ENCODE peak calls at places on chromosomes 1 and 21, in nine cellular contexts. I is K562, Y is fibroblast of lung, C is HCT116, S is neural progenitor cell, K is neuronal stem cell, E is mammary epithelial cell, O is endodermal cell, D is H9. L is an unnamed sample. For H3K4me1, the result is how much of the 10 kb centered on the place peaks cover.

GRCh38 chr1:224430511-224431113 is 4.0 kb downstream of the WDR26 start:
- DNase-seq in S (no peak), D (no peak), K (no peak), E (peak), I (peak), O (no peak), Y (peak), C (no peak), L (peak)

GRCh38 chr1:43367026-43367903 is 546 bp downstream of the ELOVL1 start:
- DNase-seq in S (peak), E (peak), K (no peak), Y (peak), I (peak), O (no peak), C (peak), D (no peak), L (peak)

GRCh38 chr1:117633423-117633822 is 27.6 kb downstream of the TENT5C start:
- DNase-seq in O (no peak), D (no peak), S (no peak), E (no peak), C (no peak), I (no peak), Y (no peak), K (no peak), L (peak)

GRCh38 chr21:17789660-17790059 is 29.5 kb downstream of the C21orf91 start:
- DNase-seq in D (no peak), Y (no peak), C (no peak), K (no peak), S (no peak), O (no peak), I (no peak), E (no peak), L (peak)

GRCh38 chr1:236089046-236089773 is 24.3 kb upstream of the NID1 start:
- DNase-seq in S (no peak), E (peak), I (no peak), K (no peak), Y (peak), O (no peak), D (no peak), C (no peak), L (no peak)

GRCh38 chr1:98086796-98087195 is 166.0 kb upstream of the DPYD start:
- DNase-seq in S (peak), K (peak), Y (peak), D (peak), I (no peak), C (peak), E (peak), O (peak), L (no peak)

GRCh38 chr1:235131961-235132360 is 3.3 kb upstream of the TOMM20 start:
- DNase-seq in O (no peak), D (no peak), I (no peak), K (no peak), Y (no peak), S (no peak), C (no peak), E (no peak), L (no peak)

GRCh38 chr1:244311784-244312532 is 139.8 kb downstream of the ADSS2 start:
- DNase-seq in C (no peak), K (no peak), E (no peak), D (no peak), Y (no peak), O (no peak), S (no peak), I (no peak), L (no peak)

GRCh38 chr1:169348356-169349036 is 19.1 kb downstream of the NME7 start:
- DNase-seq in I (peak), K (peak), O (no peak), E (peak), Y (peak), D (no peak), S (peak), C (peak), L (peak)

GRCh38 chr1:214432247-214432646 is 119.2 kb downstream of the PTPN14 start:
- DNase-seq in O (no peak), S (no peak), D (no peak), K (no peak), E (no peak), I (no peak), Y (no peak), C (no peak), L (no peak)

GRCh38 chr1:22114083-22115012 is 28.5 kb downstream of the WNT4 start:
- DNase-seq in Y (peak), I (no peak), D (peak), K (peak), O (peak), S (peak), C (no peak), E (no peak), L (no peak)

GRCh38 chr21:39660596-39660995 is 47.9 kb downstream of the B3GALT5 start:
- DNase-seq in Y (peak), E (peak), D (no peak), K (no peak), O (peak), S (peak), C (no peak), I (no peak), L (no peak)

GRCh38 chr1:106957795-106958194 is 98.7 kb upstream of the PRMT6 start:
- DNase-seq in E (no peak), S (no peak), K (no peak), C (no peak), Y (no peak), O (no peak), I (no peak), D (no peak), L (no peak)

GRCh38 chr1:32125313-32125712 is 17.5 kb downstream of the KPNA6 start:
- DNase-seq in K (no peak), I (no peak), O (no peak), Y (no peak), C (no peak), D (no peak), E (no peak), S (no peak), L (no peak)

GRCh38 chr1:176466514-176466913 is 3.5 kb downstream of the PAPPA2 start:
- DNase-seq in O (peak), E (peak), I (peak), C (no peak), D (peak), S (peak), K (no peak), Y (no peak), L (no peak)

GRCh38 chr21:43609501-43610340 is 49.6 kb downstream of the HSF2BP start:
- DNase-seq in K (no peak), C (no peak), E (peak), Y (peak), I (peak), D (no peak), S (no peak), O (no peak), L (no peak)

GRCh38 chr21:45836268-45836655 is 145.3 kb upstream of the COL6A1 start:
- DNase-seq in I (no peak), D (peak), S (no peak), Y (peak), C (no peak), E (no peak), K (no peak), O (peak), L (no peak)

GRCh38 chr1:16459503-16459902 is 19.0 kb downstream of the NECAP2 start:
- DNase-seq in C (no peak), O (no peak), S (no peak), Y (no peak), I (no peak), E (no peak), K (no peak), D (no peak), L (no peak)

GRCh38 chr1:110756506-110756905 is 81.8 kb upstream of the KCNA3 start:
- DNase-seq in K (no peak), C (no peak), E (no peak), Y (no peak), I (no peak), S (no peak), O (no peak), D (no peak), L (no peak)

GRCh38 chr1:72282271-72282656 is at the start of gene NEGR1:
- DNase-seq in Y (peak), C (no peak), S (peak), E (peak), D (peak), K (peak), I (no peak), O (peak), L (no peak)

GRCh38 chr1:24382165-24382577 is 31.4 kb downstream of the STPG1 start:
- DNase-seq in O (no peak), D (no peak), E (peak), I (no peak), S (no peak), K (no peak), Y (no peak), C (no peak), L (no peak)

GRCh38 chr1:171819946-171820345 is 21.4 kb upstream of the DNM3 start:
- DNase-seq in E (no peak), Y (no peak), O (no peak), C (no peak), D (no peak), I (no peak), S (no peak), K (no peak), L (no peak)

GRCh38 chr1:87072904-87073303 is 158.5 kb downstream of the HS2ST1 start:
- DNase-seq in K (no peak), Y (no peak), O (no peak), D (no peak), I (no peak), C (no peak), S (no peak), E (no peak), L (no peak)

GRCh38 chr1:245765241-245766000 is 610.6 kb downstream of the KIF26B start:
- DNase-seq in Y (peak), D (no peak), E (peak), I (no peak), K (no peak), C (no peak), O (no peak), S (no peak), L (no peak)

GRCh38 chr1:79235221-79236002 is 228.9 kb upstream of the ADGRL4 start:
- DNase-seq in O (no peak), C (no peak), S (peak), I (no peak), D (no peak), Y (peak), K (peak), E (peak), L (no peak)

GRCh38 chr1:46490603-46491499 is 1.2 kb downstream of the DMBX1 start:
- DNase-seq in D (no peak), O (peak), C (no peak), S (peak), K (no peak), E (peak), I (no peak), Y (peak), L (no peak)

GRCh38 chr1:6002714-6003501 is 10.7 kb upstream of the NPHP4 start:
- DNase-seq in Y (no peak), S (no peak), O (peak), D (no peak), K (no peak), E (no peak), C (no peak), I (no peak), L (no peak)

GRCh38 chr1:62209931-62210595 is 15.4 kb downstream of the L1TD1 start:
- DNase-seq in Y (no peak), O (peak), K (no peak), S (no peak), E (peak), D (no peak), C (no peak), I (no peak), L (no peak)

GRCh38 chr1:41473738-41474362 is 10.6 kb downstream of the EDN2 start:
- DNase-seq in E (peak), O (no peak), S (no peak), K (no peak), Y (no peak), I (no peak), C (no peak), D (no peak), L (no peak)

GRCh38 chr1:231663211-231663792 is 36.7 kb downstream of the DISC1 start:
- DNase-seq in C (no peak), E (no peak), O (no peak), S (no peak), Y (no peak), K (no peak), I (no peak), D (no peak), L (no peak)

GRCh38 chr21:27369962-27370578 is 403.2 kb upstream of the ADAMTS5 start:
- DNase-seq in Y (no peak), O (no peak), S (no peak), C (no peak), D (no peak), K (no peak), I (no peak), E (no peak), L (no peak)

GRCh38 chr21:36163780-36164426 is 7.3 kb downstream of the DOP1B start:
- DNase-seq in C (no peak), Y (no peak), K (no peak), E (no peak), D (no peak), I (no peak), O (no peak), S (no peak), L (no peak)

GRCh38 chr1:88730995-88731394 is 46.9 kb downstream of the PKN2 start:
- DNase-seq in C (no peak), Y (no peak), S (no peak), I (no peak), D (no peak), E (no peak), O (no peak), K (no peak), L (no peak)

GRCh38 chr1:25137521-25138395 is 94.5 kb downstream of the SYF2 start:
- DNase-seq in K (no peak), I (no peak), C (no peak), Y (no peak), S (no peak), O (no peak), E (no peak), D (no peak), L (no peak)

GRCh38 chr1:185224132-185224531 is 67.2 kb downstream of the SWT1 start:
- DNase-seq in K (no peak), D (no peak), I (no peak), E (no peak), O (no peak), Y (no peak), C (no peak), S (no peak), L (no peak)

DNA sequence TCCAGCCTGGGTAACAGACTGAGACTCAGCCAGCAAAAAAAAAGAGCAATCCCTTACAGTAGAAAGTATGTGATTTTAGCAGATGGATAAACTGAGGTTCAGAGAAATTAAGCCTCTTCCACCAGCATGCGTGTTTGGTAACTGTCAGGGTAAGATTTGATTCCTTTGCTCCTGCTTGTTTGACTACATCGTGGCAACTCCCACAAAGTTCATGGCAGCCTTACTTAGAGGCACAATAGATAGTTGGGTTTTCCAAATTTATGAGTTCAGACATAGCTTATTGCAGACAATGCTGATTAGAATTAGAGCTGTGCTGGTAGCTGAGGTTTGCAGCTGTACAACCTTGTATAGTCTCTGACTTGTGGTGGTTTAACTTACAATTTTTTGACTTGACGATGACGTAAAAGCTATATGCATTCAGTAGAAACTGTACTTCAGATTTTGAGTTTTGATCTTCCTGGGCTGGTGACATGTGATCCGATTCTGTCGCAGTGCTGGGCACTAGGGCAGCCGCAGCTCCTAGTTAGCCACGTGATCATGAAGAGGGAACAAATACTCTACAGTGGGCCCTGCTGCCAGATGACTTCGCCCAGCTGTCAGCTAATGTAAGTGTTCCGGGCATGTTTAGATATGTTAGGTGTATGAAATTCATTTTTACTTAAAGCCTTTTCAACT is 167.8 kb downstream of the DHRS3 start:
- DNase-seq in D (no peak), O (no peak), S (no peak), K (no peak), C (no peak), I (no peak), E (no peak), Y (no peak), L (no peak)
- H3K4me1 ChIP-seq in D (under half), O (under half), S (under half), K (under half), C (under half), I (half or more), E (under half), Y (under half), L (under half)

GRCh38 chr1:212949771-212950170 is 570 bp upstream of the VASH2 start:
- DNase-seq in I (no peak), C (no peak), E (no peak), D (no peak), K (no peak), S (no peak), Y (no peak), O (no peak), L (no peak)
- H3K9ac ChIP-seq in I (no peak), C (peak), E (no peak), D (peak), K (peak), S (no peak), Y (no peak), O (peak), L (peak)

GRCh38 chr1:76164165-76164564 is 89.6 kb downstream of the ST6GALNAC3 start:
- DNase-seq in K (no peak), S (no peak), E (no peak), I (no peak), C (no peak), O (no peak), Y (no peak), D (no peak), L (no peak)
- H3K4me1 ChIP-seq in K (under half), S (under half), E (under half), I (under half), C (under half), O (under half), Y (under half), D (under half), L (under half)

GRCh38 chr1:209386156-209386555 is 197.4 kb upstream of the CAMK1G start:
- DNase-seq in E (no peak), O (no peak), Y (no peak), C (no peak), D (no peak), I (no peak), S (no peak), K (no peak), L (no peak)

GRCh38 chr1:209384710-209385550 is 198.6 kb upstream of the CAMK1G start:
- DNase-seq in K (no peak), O (no peak), S (no peak), D (no peak), E (peak), C (no peak), Y (no peak), I (no peak), L (no peak)

GRCh38 chr1:209383422-209383821 is 200.1 kb upstream of the CAMK1G start:
- DNase-seq in S (no peak), O (no peak), E (peak), K (no peak), C (no peak), Y (no peak), D (no peak), I (no peak), L (no peak)

GRCh38 chr1:209382701-209383100 is 200.8 kb upstream of the CAMK1G start:
- DNase-seq in K (no peak), E (no peak), S (no peak), D (no peak), O (no peak), Y (no peak), I (no peak), C (no peak), L (no peak)

GRCh38 chr1:209383907-209384709 is 199.4 kb upstream of the CAMK1G start:
- DNase-seq in I (no peak), Y (no peak), S (no peak), K (no peak), D (no peak), E (peak), O (peak), C (no peak), L (no peak)
- H3K9ac ChIP-seq in I (no peak), Y (no peak), S (no peak), K (no peak), D (no peak), E (peak), O (no peak), C (no peak), L (no peak)

DNA sequence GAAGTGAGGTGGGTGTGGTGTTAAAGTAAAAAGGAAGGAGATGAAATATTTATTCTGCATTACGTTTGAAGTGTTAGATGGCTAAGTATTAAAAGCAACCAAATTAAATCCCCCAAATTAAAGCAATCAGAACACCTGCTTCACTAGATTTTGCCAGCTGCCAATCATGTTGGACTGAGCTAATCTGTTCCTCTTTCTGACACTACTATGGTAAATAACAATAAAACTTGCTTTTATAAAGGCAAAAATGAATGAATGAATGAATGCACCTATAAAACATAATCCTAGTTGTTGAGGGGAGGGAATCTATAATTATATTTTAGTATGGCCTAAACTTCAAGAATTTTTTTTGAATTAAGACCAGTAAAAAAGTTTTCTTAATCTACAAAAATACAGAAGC is 51.0 kb downstream of the RAB3GAP2 start:
- DNase-seq in D (no peak), K (no peak), E (no peak), S (no peak), Y (no peak), I (no peak), O (no peak), C (no peak), L (no peak)
- H3K4me1 ChIP-seq in D (under half), K (under half), E (under half), S (under half), Y (under half), I (under half), O (under half), C (under half), L (under half)

GRCh38 chr1:164772635-164773034 is 213.7 kb downstream of the PBX1 start:
- DNase-seq in O (peak), K (no peak), I (peak), S (no peak), E (peak), C (peak), D (no peak), Y (peak), L (peak)

GRCh38 chr1:164771568-164772350 is 212.8 kb downstream of the PBX1 start:
- DNase-seq in O (no peak), C (no peak), I (peak), E (peak), Y (peak), K (no peak), D (no peak), S (no peak), L (no peak)

GRCh38 chr1:164769504-164770148 is 210.6 kb downstream of the PBX1 start:
- DNase-seq in K (no peak), O (no peak), E (no peak), D (no peak), I (no peak), S (no peak), C (no peak), Y (no peak), L (no peak)

GRCh38 chr1:164770149-164770529 is 211.2 kb downstream of the PBX1 start:
- DNase-seq in Y (no peak), C (no peak), K (no peak), O (no peak), E (no peak), D (no peak), S (no peak), I (peak), L (no peak)

DNA sequence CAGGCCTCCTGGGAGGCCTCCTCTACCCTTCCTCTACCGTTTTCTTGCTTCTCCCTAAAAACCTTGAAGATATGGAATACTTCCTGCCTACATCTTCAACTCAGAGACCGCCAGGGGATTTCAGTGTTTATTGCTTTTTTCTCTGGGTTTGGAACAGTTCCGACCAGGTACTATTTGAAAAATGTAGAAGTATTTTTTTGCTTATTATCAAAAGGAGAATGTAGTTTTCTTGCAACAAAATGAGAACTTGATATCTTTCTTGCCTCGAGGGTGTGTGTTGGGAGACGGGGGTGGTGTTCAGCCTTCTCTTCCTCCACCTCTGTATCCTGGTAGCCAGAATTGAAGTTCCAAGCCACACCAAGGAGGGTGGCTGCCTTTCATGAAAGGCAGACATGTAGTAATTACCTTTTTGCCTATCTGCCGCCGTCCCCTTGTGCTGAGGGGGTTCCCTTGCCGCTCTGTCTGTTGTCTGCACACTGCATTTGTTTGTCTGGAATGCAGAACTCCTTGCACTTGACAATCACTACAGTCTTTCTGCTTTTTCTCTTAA is 212.1 kb downstream of the PBX1 start:
- DNase-seq in O (no peak), I (no peak), Y (peak), K (no peak), S (no peak), E (no peak), D (no peak), C (no peak), L (no peak)
- H3K9ac ChIP-seq in O (no peak), I (no peak), Y (no peak), K (no peak), S (no peak), E (no peak), D (no peak), C (peak), L (no peak)